ENCODE peak calls at places on chromosomes 7 and 10, in five cellular contexts. O is H7, T is NT2/D1, H is fibroblast of lung, L is GM23248. I is an unnamed sample.

GRCh38 chr7:1054438-1055083 is 10.2 kb downstream of the GPR146 start:
- DNase-seq in O (peak), T (no peak), H (no peak), L (no peak), I (no peak)

GRCh38 chr7:35752727-35753126 is 48.1 kb upstream of the SEPTIN7 start:
- DNase-seq in O (no peak), T (no peak), H (no peak), L (no peak), I (no peak)

GRCh38 chr7:26365077-26365896 is 73.6 kb downstream of the SNX10 start:
- DNase-seq in O (no peak), T (peak), H (peak), L (peak), I (peak)

GRCh38 chr7:3095046-3095445 is 51.4 kb upstream of the CARD11 start:
- DNase-seq in O (no peak), T (no peak), H (no peak), L (no peak), I (no peak)

GRCh38 chr10:35192645-35193249 is 66.1 kb downstream of the CREM start:
- DNase-seq in O (no peak), T (no peak), H (no peak), L (no peak), I (peak)

GRCh38 chr7:120055300-120055699 is 217.7 kb upstream of the KCND2 start:
- DNase-seq in O (no peak), T (no peak), H (peak), L (peak), I (peak)

GRCh38 chr10:22682237-22683192 is 31.9 kb downstream of the PIP4K2A start:
- DNase-seq in O (no peak), T (no peak), H (peak), L (peak), I (peak)

GRCh38 chr7:36884863-36885262 is 160.6 kb upstream of the AOAH start:
- DNase-seq in O (no peak), T (no peak), H (no peak), L (no peak), I (no peak)

GRCh38 chr10:17802966-17803365 is 6.2 kb upstream of the MRC1 start:
- DNase-seq in O (no peak), T (no peak), H (no peak), L (peak), I (peak)

GRCh38 chr10:35329520-35329919 is 6.8 kb upstream of the CCNY start:
- DNase-seq in O (peak), T (no peak), H (no peak), L (no peak), I (no peak)

GRCh38 chr7:100583132-100584045 is 2.5 kb downstream of the LRCH4 start:
- DNase-seq in O (no peak), T (no peak), H (peak), L (no peak), I (peak)

GRCh38 chr10:73916761-73917470 is 6.0 kb downstream of the PLAU start:
- DNase-seq in O (no peak), T (no peak), H (no peak), L (no peak), I (no peak)
- H3K4me3 ChIP-seq in O (no peak), T (no peak), H (no peak), L (no peak), I (no peak)

GRCh38 chr7:19139706-19140327 is 5.4 kb downstream of the FERD3L start:
- DNase-seq in O (no peak), T (no peak), H (no peak), L (peak), I (no peak)

GRCh38 chr7:19143930-19144574 is 1.2 kb downstream of the FERD3L start:
- DNase-seq in O (peak), T (no peak), H (no peak), L (peak), I (no peak)

GRCh38 chr7:19146699-19147098 is 1.5 kb upstream of the FERD3L start:
- DNase-seq in O (peak), T (no peak), H (peak), L (peak), I (peak)

GRCh38 chr7:19145429-19146201 is 394 bp upstream of the FERD3L start:
- DNase-seq in O (peak), T (peak), H (no peak), L (no peak), I (no peak)

GRCh38 chr7:19144661-19145428 is at the start of gene FERD3L:
- DNase-seq in O (peak), T (no peak), H (no peak), L (peak), I (no peak)
- H3K4me3 ChIP-seq in O (peak), T (peak), H (no peak), L (peak), I (no peak)

GRCh38 chr7:50357346-50357745 is 52.8 kb downstream of the IKZF1 start:
- DNase-seq in O (no peak), T (no peak), H (no peak), L (no peak), I (no peak)

GRCh38 chr7:50358306-50358705 is 53.8 kb downstream of the IKZF1 start:
- DNase-seq in O (no peak), T (no peak), H (no peak), L (no peak), I (no peak)

GRCh38 chr7:50356212-50356944 is 51.9 kb downstream of the IKZF1 start:
- DNase-seq in O (no peak), T (no peak), H (no peak), L (no peak), I (no peak)

GRCh38 chr7:50355817-50356178 is 51.3 kb downstream of the IKZF1 start:
- DNase-seq in O (peak), T (no peak), H (no peak), L (no peak), I (no peak)

GRCh38 chr7:50356945-50357268 is 52.4 kb downstream of the IKZF1 start:
- DNase-seq in O (no peak), T (no peak), H (no peak), L (no peak), I (no peak)
- H3K4me3 ChIP-seq in O (no peak), T (no peak), H (no peak), L (no peak), I (no peak)

DNA sequence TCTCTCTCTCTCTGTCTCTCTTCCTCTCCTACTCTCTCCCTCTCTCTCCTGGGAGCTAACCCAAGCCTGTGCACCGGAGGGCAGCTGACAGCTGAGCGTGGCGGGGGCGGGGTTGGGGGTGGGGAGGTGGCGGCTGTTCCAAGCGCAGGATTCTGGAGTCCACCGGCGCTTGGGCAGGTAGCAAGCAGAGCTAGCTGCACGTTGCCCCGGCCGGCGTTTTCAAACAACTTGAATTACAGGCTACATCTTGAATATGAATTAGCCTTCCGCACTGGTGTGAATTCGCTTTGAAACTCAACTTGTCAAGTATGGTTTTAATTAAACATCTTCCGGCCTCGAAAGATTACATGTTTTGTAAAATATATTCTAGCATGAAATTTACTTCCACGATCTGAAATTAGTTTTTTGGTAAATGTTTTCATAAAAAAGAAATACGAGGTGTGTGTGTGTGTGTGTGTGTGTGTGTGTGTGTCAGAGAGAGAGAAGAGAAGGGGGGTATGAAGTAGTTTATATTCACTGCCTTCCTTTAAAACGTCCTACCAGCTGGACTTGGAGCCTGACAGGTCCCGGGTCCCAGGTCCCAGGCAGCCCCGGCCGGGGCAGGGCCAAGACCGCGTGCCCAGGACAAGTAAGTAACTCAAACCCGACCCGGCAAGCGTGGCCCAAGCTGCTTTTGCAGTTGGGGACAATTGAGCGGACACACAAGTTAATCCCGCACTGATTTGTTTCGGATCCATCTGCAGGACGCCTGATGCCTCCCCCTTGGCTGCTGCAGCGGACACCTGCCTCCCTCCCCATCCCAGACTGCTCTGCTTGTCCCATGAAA is 9.0 kb upstream of the DLX6 start:
- DNase-seq in O (peak), T (no peak), H (no peak), L (no peak), I (no peak)
- H3K4me3 ChIP-seq in O (no peak), T (no peak), H (no peak), L (no peak), I (no peak)

GRCh38 chr7:69599879-69600764 is 1.8 kb downstream of the AUTS2 start:
- DNase-seq in O (peak), T (no peak), H (peak), L (peak), I (no peak)
- H3K4me3 ChIP-seq in O (peak), T (peak), H (peak), L (peak), I (peak)

GRCh38 chr10:43076311-43076875 is 476 bp upstream of the RET start:
- DNase-seq in O (peak), T (no peak), H (no peak), L (peak), I (no peak)
- H3K4me3 ChIP-seq in O (peak), T (peak), H (peak), L (no peak), I (no peak)

DNA sequence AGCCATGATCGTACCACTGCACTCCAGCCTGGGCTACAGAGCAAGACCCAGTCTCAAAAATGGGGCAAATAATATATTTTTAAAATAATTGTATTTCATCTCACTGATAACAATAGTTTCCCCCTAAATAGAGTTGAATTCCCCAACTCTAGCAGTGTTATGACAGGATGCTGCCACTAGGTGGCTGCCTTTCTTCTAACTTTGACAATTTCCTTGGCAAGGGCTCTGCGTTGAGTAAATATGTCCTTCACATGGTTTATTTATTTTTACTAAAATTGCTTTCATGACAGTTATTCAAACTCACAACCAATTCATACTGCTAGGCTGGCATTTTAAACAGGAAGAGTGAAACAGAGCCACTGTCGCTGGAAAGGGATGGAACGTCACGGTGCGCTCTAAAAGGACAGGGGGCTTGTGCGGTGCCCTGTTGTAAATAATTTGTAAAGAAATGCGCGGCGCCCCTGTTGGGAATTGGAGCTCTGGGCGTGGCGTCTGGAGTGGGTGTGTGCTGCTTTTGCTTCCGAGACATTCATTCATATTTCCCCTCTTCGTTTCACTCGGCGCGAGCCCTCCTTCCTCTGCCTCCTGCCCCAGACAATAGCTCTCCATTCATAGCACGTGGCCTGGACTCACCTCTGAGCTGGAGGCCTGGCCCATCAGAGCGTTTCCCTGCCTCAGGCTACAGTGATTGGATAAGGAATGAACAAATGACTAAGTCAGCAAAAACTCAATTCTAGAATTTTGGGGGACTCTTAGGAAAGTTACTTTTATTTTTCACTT is 20.5 kb upstream of the PITRM1 start:
- DNase-seq in O (peak), T (no peak), H (peak), L (peak), I (peak)
- H3K4me3 ChIP-seq in O (no peak), T (no peak), H (peak), L (peak), I (no peak)

I was measured in fibroblast of pulmonary artery.